ENCODE peak calls at places on chromosomes 2 and 18, in nine cellular contexts. G, O, Q, E, A, W, K, F and N are unnamed samples.

GRCh38 chr2:37189452-37190153 is 1.1 kb upstream of the SULT6B1 start:
- DNase-seq in G (no peak), O (no peak), Q (peak), E (no peak), A (peak), W (no peak), K (peak), F (no peak), N (no peak)

GRCh38 chr2:55112229-55113016 is 62.2 kb upstream of the RTN4 start:
- DNase-seq in G (no peak), O (peak), Q (peak), E (peak), A (no peak), W (no peak), K (no peak), F (no peak), N (no peak)

GRCh38 chr2:1584691-1585485 is 159.4 kb downstream of the PXDN start:
- DNase-seq in G (no peak), O (no peak), Q (no peak), E (peak), A (no peak), W (no peak), K (no peak), F (no peak), N (no peak)

GRCh38 chr2:88500691-88501090 is 48.2 kb upstream of the FOXI3 start:
- DNase-seq in G (no peak), O (no peak), Q (no peak), E (no peak), A (no peak), W (no peak), K (no peak), F (no peak), N (no peak)

GRCh38 chr18:811192-812122 is 585 bp downstream of the YES1 start:
- DNase-seq in G (no peak), O (peak), Q (peak), E (peak), A (no peak), W (peak), K (no peak), F (no peak), N (no peak)

GRCh38 chr2:143513081-143513480 is 383.9 kb downstream of the ARHGAP15 start:
- DNase-seq in G (no peak), O (no peak), Q (peak), E (no peak), A (peak), W (no peak), K (peak), F (no peak), N (no peak)

GRCh38 chr18:76394780-76395476 is 100.1 kb downstream of the ZNF516 start:
- DNase-seq in G (no peak), O (no peak), Q (no peak), E (no peak), A (no peak), W (no peak), K (no peak), F (no peak), N (no peak)

GRCh38 chr2:240702640-240703011 is 11.0 kb downstream of the AQP12A start:
- DNase-seq in G (no peak), O (peak), Q (no peak), E (peak), A (no peak), W (no peak), K (no peak), F (no peak), N (no peak)

GRCh38 chr18:62682396-62682795 is 32.9 kb upstream of the PHLPP1 start:
- DNase-seq in G (no peak), O (no peak), Q (no peak), E (no peak), A (no peak), W (no peak), K (no peak), F (no peak), N (no peak)

GRCh38 chr18:48790869-48791635 is 159.7 kb downstream of the SMAD7 start:
- DNase-seq in G (no peak), O (no peak), Q (no peak), E (no peak), A (no peak), W (no peak), K (no peak), F (no peak), N (no peak)

GRCh38 chr2:207746131-207746530 is 23.6 kb downstream of the FZD5 start:
- DNase-seq in G (peak), O (no peak), Q (peak), E (no peak), A (peak), W (peak), K (peak), F (no peak), N (no peak)

GRCh38 chr18:57242285-57242684 is 95.4 kb downstream of the BOD1L2 start:
- DNase-seq in G (no peak), O (no peak), Q (no peak), E (no peak), A (no peak), W (no peak), K (no peak), F (no peak), N (no peak)